ENCODE peak calls at places on chromosomes 7 and 10, in seven cellular contexts. One of them, this sample, is unnamed.

GRCh38 chr10:61900829-61901783 is at the start of gene ARID5B:
- DNase-seq in adrenal gland: peak; percentile 41
- DNase-seq in IMR-90: peak; percentile 72
- DNase-seq in heart left ventricle: no peak
- DNase-seq in sigmoid colon: no peak
- DNase-seq in A549: peak; percentile 68
- DNase-seq in Peyer's patch: peak; percentile 79
- DNase-seq in this sample: peak; percentile 21

GRCh38 chr7:6589829-6590644 is at the start of gene INTS15:
- DNase-seq in A549: peak; percentile 82
- DNase-seq in IMR-90: peak; percentile 77
- DNase-seq in adrenal gland: peak; percentile 70
- DNase-seq in Peyer's patch: peak; percentile 71
- DNase-seq in sigmoid colon: peak; percentile 81
- DNase-seq in heart left ventricle: peak; percentile 74
- DNase-seq in this sample: peak; percentile 50

GRCh38 chr10:100038561-100039071 is 28.9 kb upstream of the DNMBP start:
- DNase-seq in IMR-90: no peak
- DNase-seq in sigmoid colon: no peak
- DNase-seq in heart left ventricle: peak; percentile 36
- DNase-seq in adrenal gland: no peak
- DNase-seq in A549: no peak
- DNase-seq in Peyer's patch: no peak
- DNase-seq in this sample: no peak

GRCh38 chr10:18164771-18165361 is 24.6 kb downstream of the CACNB2 start:
- DNase-seq in IMR-90: peak; percentile 97
- DNase-seq in heart left ventricle: no peak
- DNase-seq in Peyer's patch: no peak
- DNase-seq in adrenal gland: no peak
- DNase-seq in A549: no peak
- DNase-seq in sigmoid colon: peak; percentile 77
- DNase-seq in this sample: no peak

GRCh38 chr7:157016352-157017041 is 6.0 kb upstream of the MNX1 start:
- DNase-seq in heart left ventricle: no peak
- DNase-seq in IMR-90: no peak
- DNase-seq in A549: no peak
- DNase-seq in Peyer's patch: no peak
- DNase-seq in sigmoid colon: no peak
- DNase-seq in adrenal gland: no peak
- DNase-seq in this sample: no peak

GRCh38 chr10:103630156-103630555 is 136.7 kb downstream of the NEURL1 start:
- DNase-seq in IMR-90: no peak
- DNase-seq in A549: no peak
- DNase-seq in sigmoid colon: peak; percentile 58
- DNase-seq in Peyer's patch: no peak
- DNase-seq in adrenal gland: no peak
- DNase-seq in heart left ventricle: no peak
- DNase-seq in this sample: no peak

GRCh38 chr7:105210721-105211205 is 178.0 kb downstream of the SRPK2 start:
- DNase-seq in IMR-90: no peak
- DNase-seq in heart left ventricle: no peak
- DNase-seq in Peyer's patch: peak; percentile 28
- DNase-seq in sigmoid colon: no peak
- DNase-seq in A549: no peak
- DNase-seq in adrenal gland: peak; percentile 62
- DNase-seq in this sample: no peak

GRCh38 chr10:35639651-35640311 is 2.3 kb downstream of the FZD8 start:
- DNase-seq in IMR-90: peak; percentile 70
- DNase-seq in adrenal gland: no peak
- DNase-seq in Peyer's patch: no peak
- DNase-seq in A549: peak; percentile 51
- DNase-seq in heart left ventricle: no peak
- DNase-seq in sigmoid colon: peak; percentile 74
- DNase-seq in this sample: no peak

GRCh38 chr10:583433-583832 is 106.0 kb downstream of the DIP2C start:
- DNase-seq in heart left ventricle: no peak
- DNase-seq in adrenal gland: no peak
- DNase-seq in A549: no peak
- DNase-seq in sigmoid colon: no peak
- DNase-seq in IMR-90: no peak
- DNase-seq in Peyer's patch: no peak
- DNase-seq in this sample: no peak

GRCh38 chr10:94412439-94412838 is 10.1 kb downstream of the TBC1D12 start:
- DNase-seq in heart left ventricle: no peak
- DNase-seq in IMR-90: peak; percentile 68
- DNase-seq in A549: no peak
- DNase-seq in Peyer's patch: no peak
- DNase-seq in adrenal gland: no peak
- DNase-seq in sigmoid colon: no peak
- DNase-seq in this sample: no peak

GRCh38 chr10:3452234-3452633 is 279.7 kb upstream of the PITRM1 start:
- DNase-seq in sigmoid colon: no peak
- DNase-seq in heart left ventricle: no peak
- DNase-seq in adrenal gland: no peak
- DNase-seq in A549: no peak
- DNase-seq in IMR-90: peak; percentile 97
- DNase-seq in Peyer's patch: no peak
- DNase-seq in this sample: no peak

GRCh38 chr7:159008055-159008405 is 136.6 kb downstream of the VIPR2 start:
- DNase-seq in adrenal gland: no peak
- DNase-seq in Peyer's patch: no peak
- DNase-seq in A549: no peak
- DNase-seq in heart left ventricle: no peak
- DNase-seq in IMR-90: no peak
- DNase-seq in sigmoid colon: peak; percentile 18
- DNase-seq in this sample: no peak

GRCh38 chr7:25124485-25125136 is 449 bp downstream of the CYCS start:
- DNase-seq in Peyer's patch: no peak
- DNase-seq in adrenal gland: peak; percentile 24
- DNase-seq in heart left ventricle: no peak
- DNase-seq in A549: peak; percentile 12
- DNase-seq in IMR-90: no peak
- DNase-seq in sigmoid colon: peak; percentile 66
- DNase-seq in this sample: peak; percentile 2

GRCh38 chr7:19404912-19405329 is 259.7 kb upstream of the FERD3L start:
- DNase-seq in Peyer's patch: no peak
- DNase-seq in heart left ventricle: no peak
- DNase-seq in sigmoid colon: no peak
- DNase-seq in adrenal gland: peak; percentile 29
- DNase-seq in A549: peak; percentile 83
- DNase-seq in IMR-90: peak; percentile 99
- DNase-seq in this sample: no peak

GRCh38 chr10:38050212-38050611 is 39.7 kb downstream of the ZNF33A start:
- DNase-seq in A549: no peak
- DNase-seq in sigmoid colon: no peak
- DNase-seq in adrenal gland: no peak
- DNase-seq in IMR-90: no peak
- DNase-seq in heart left ventricle: no peak
- DNase-seq in Peyer's patch: no peak
- DNase-seq in this sample: no peak

DNA sequence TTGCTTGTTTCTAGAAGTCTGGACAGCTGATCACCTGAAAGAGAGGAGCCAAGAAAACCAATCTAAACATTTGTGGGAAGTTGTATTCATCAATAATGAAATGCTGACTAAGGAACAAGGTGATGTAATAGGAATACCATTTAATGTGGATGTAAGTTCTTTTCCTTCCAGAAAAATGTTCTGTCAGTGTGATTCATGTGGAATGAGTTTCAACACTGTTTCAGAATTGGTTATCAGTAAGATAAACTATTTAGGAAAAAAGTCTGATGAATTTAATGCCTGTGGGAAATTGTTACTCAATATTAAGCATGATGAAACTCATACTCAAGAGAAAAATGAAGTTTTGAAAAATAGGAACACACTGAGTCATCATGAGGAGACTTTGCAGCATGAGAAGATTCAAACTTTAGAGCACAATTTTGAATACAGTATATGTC is 39.8 kb upstream of the ZNF37A start:
- DNase-seq in sigmoid colon: no peak
- DNase-seq in adrenal gland: no peak
- DNase-seq in Peyer's patch: no peak
- DNase-seq in A549: no peak
- DNase-seq in IMR-90: peak; percentile 93
- DNase-seq in heart left ventricle: no peak
- DNase-seq in this sample: no peak
- H3K9me3 ChIP-seq in sigmoid colon: no peaks in the 10 kb centered on the region
- H3K9me3 ChIP-seq in adrenal gland: peaks cover 8% of the 10 kb centered on the region
- H3K9me3 ChIP-seq in Peyer's patch: no peaks in the 10 kb centered on the region
- H3K9me3 ChIP-seq in A549: peaks cover 90% of the 10 kb centered on the region
- H3K9me3 ChIP-seq in IMR-90: peaks cover 12% of the 10 kb centered on the region
- H3K9me3 ChIP-seq in heart left ventricle: no peaks in the 10 kb centered on the region
- H3K9me3 ChIP-seq in this sample: peaks cover 11% of the 10 kb centered on the region

GRCh38 chr7:51315393-51316261 is 982 bp downstream of the COBL start:
- DNase-seq in IMR-90: no peak
- DNase-seq in heart left ventricle: no peak
- DNase-seq in A549: peak; percentile 60
- DNase-seq in adrenal gland: no peak
- DNase-seq in Peyer's patch: no peak
- DNase-seq in sigmoid colon: peak; percentile 69
- DNase-seq in this sample: peak; percentile 26
- TF ChIP-seq POLR2A in IMR-90: no peak
- TF ChIP-seq POLR2A in heart left ventricle: no peak
- TF ChIP-seq POLR2A in A549: no peak
- TF ChIP-seq POLR2A in adrenal gland: no peak
- TF ChIP-seq POLR2A in Peyer's patch: peak; percentile 85
- TF ChIP-seq POLR2A in sigmoid colon: no peak
- TF ChIP-seq POLR2A in this sample: peak; percentile 49

GRCh38 chr10:123966896-123967231 is 75.3 kb upstream of the CPXM2 start:
- DNase-seq in A549: no peak
- DNase-seq in adrenal gland: no peak
- DNase-seq in IMR-90: no peak
- DNase-seq in heart left ventricle: no peak
- DNase-seq in sigmoid colon: no peak
- DNase-seq in Peyer's patch: no peak
- DNase-seq in this sample: no peak

GRCh38 chr10:123972481-123973401 is 81.1 kb upstream of the CPXM2 start:
- DNase-seq in A549: no peak
- DNase-seq in IMR-90: no peak
- DNase-seq in Peyer's patch: no peak
- DNase-seq in sigmoid colon: no peak
- DNase-seq in adrenal gland: no peak
- DNase-seq in heart left ventricle: no peak
- DNase-seq in this sample: no peak

GRCh38 chr10:123967626-123968243 is 76.1 kb upstream of the CPXM2 start:
- DNase-seq in sigmoid colon: peak; percentile 88
- DNase-seq in Peyer's patch: peak; percentile 24
- DNase-seq in adrenal gland: peak; percentile 57
- DNase-seq in A549: peak; percentile 58
- DNase-seq in IMR-90: peak; percentile 11
- DNase-seq in heart left ventricle: peak; percentile 56
- DNase-seq in this sample: peak; percentile 29

GRCh38 chr10:123970927-123971286 is 79.3 kb upstream of the CPXM2 start:
- DNase-seq in heart left ventricle: no peak
- DNase-seq in Peyer's patch: no peak
- DNase-seq in sigmoid colon: no peak
- DNase-seq in adrenal gland: no peak
- DNase-seq in A549: no peak
- DNase-seq in IMR-90: no peak
- DNase-seq in this sample: no peak

DNA sequence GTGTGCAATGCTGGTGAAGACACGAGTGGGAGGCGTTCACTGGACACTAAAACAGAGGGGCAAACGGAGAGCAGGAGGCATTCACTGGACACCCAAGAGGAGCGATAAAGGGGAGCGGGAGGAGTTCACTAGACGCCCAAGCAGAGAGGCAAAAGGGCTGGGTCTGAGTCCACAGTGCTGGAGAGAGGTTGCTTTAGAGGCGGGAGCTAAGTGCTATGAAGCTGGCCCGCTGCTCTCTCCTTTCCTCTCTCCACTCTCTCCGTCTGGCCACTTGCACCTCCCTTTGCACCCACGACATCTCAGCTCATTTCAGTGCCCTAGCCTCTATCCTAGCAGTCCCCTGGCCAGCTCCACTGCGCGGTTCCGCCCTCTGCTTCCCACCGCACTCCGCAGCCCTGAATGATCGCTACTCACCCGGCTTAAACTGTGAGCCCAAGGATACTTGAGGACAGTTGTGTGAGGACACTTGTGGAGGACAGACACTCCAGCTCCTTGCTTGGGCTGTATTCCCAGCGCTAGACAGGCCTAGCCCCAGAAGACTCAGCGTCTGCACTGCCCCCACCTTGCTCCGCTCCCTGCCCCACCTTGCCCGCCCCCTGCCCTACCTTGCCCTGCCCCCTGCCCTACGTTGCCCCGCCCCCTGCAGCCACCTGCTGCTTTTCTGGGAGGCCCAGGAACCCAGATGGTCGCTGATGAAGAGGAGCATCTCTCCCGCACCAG is 78.8 kb upstream of the CPXM2 start:
- DNase-seq in adrenal gland: no peak
- DNase-seq in IMR-90: no peak
- DNase-seq in Peyer's patch: no peak
- DNase-seq in sigmoid colon: no peak
- DNase-seq in A549: no peak
- DNase-seq in heart left ventricle: no peak
- DNase-seq in this sample: no peak
- H3K27ac ChIP-seq in adrenal gland: no peak overlapping the region
- H3K27ac ChIP-seq in IMR-90: no peak overlapping the region
- H3K27ac ChIP-seq in Peyer's patch: no peak overlapping the region
- H3K27ac ChIP-seq in sigmoid colon: no peak overlapping the region
- H3K27ac ChIP-seq in A549: no peak overlapping the region
- H3K27ac ChIP-seq in heart left ventricle: no peak overlapping the region
- H3K27ac ChIP-seq in this sample: no peak overlapping the region

GRCh38 chr10:130513686-130514476 is 377.7 kb downstream of the GLRX3 start:
- DNase-seq in adrenal gland: no peak
- DNase-seq in Peyer's patch: no peak
- DNase-seq in A549: no peak
- DNase-seq in IMR-90: no peak
- DNase-seq in sigmoid colon: no peak
- DNase-seq in heart left ventricle: no peak
- DNase-seq in this sample: no peak

GRCh38 chr10:130509881-130510689 is 373.9 kb downstream of the GLRX3 start:
- DNase-seq in A549: no peak
- DNase-seq in IMR-90: no peak
- DNase-seq in sigmoid colon: no peak
- DNase-seq in adrenal gland: no peak
- DNase-seq in heart left ventricle: no peak
- DNase-seq in Peyer's patch: no peak
- DNase-seq in this sample: no peak

GRCh38 chr10:130512936-130513335 is 376.7 kb downstream of the GLRX3 start:
- DNase-seq in adrenal gland: no peak
- DNase-seq in IMR-90: no peak
- DNase-seq in A549: no peak
- DNase-seq in sigmoid colon: no peak
- DNase-seq in heart left ventricle: no peak
- DNase-seq in Peyer's patch: no peak
- DNase-seq in this sample: no peak

GRCh38 chr10:130510755-130511154 is 374.6 kb downstream of the GLRX3 start:
- DNase-seq in IMR-90: no peak
- DNase-seq in A549: no peak
- DNase-seq in sigmoid colon: no peak
- DNase-seq in adrenal gland: no peak
- DNase-seq in Peyer's patch: no peak
- DNase-seq in heart left ventricle: no peak
- DNase-seq in this sample: no peak

DNA sequence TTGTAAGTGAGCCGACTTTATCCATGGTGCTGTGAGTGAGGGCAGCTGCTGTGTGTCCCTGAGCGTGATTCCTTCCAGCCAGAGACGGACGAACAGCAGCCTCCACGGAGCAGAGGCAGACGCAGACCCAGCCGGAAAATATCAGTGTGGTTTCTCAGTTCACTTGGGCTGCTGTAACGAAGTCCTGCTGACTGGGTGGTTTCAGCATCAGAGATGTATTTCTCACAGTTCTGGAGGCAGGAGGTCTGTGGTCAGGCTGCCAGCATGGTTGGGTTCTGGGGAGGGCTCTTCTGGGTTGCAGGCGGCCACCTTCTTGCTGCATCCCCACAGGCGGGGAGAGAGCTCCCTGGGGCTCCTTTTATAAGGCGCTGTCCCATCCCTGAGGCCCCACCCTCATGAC is 375.6 kb downstream of the GLRX3 start:
- DNase-seq in IMR-90: no peak
- DNase-seq in sigmoid colon: no peak
- DNase-seq in heart left ventricle: no peak
- DNase-seq in adrenal gland: no peak
- DNase-seq in Peyer's patch: no peak
- DNase-seq in A549: no peak
- DNase-seq in this sample: no peak
- H3K9me3 ChIP-seq in IMR-90: peaks cover 63% of the 10 kb centered on the region
- H3K9me3 ChIP-seq in sigmoid colon: no peaks in the 10 kb centered on the region
- H3K9me3 ChIP-seq in heart left ventricle: no peaks in the 10 kb centered on the region
- H3K9me3 ChIP-seq in adrenal gland: no peaks in the 10 kb centered on the region
- H3K9me3 ChIP-seq in Peyer's patch: no peaks in the 10 kb centered on the region
- H3K9me3 ChIP-seq in A549: no peaks in the 10 kb centered on the region
- H3K9me3 ChIP-seq in this sample: no peaks in the 10 kb centered on the region

This sample was measured in gastrocnemius medialis.